ENCODE peak calls at places on chromosome X, in seven cellular contexts. Q, M, T, Y, L, H and O are unnamed samples.

GRCh38 chrX:48465336-48465933 is 4.6 kb downstream of the SLC38A5 start:
- DNase-seq in M (peak), H (no peak), T (no peak), Q (no peak), Y (no peak), L (no peak), O (no peak)

GRCh38 chrX:45372151-45372550 is 171.5 kb upstream of the DIPK2B start:
- DNase-seq in Q (no peak), T (no peak), Y (no peak), L (no peak), M (no peak), H (no peak), O (no peak)

GRCh38 chrX:17595456-17596035 is 141.7 kb upstream of the SCML1 start:
- DNase-seq in T (no peak), L (no peak), Q (no peak), Y (no peak), H (no peak), M (no peak), O (no peak)

GRCh38 chrX:40065291-40066046 is 32.3 kb downstream of the BCOR start:
- DNase-seq in H (no peak), Q (no peak), T (no peak), M (no peak), L (no peak), Y (no peak), O (no peak)

GRCh38 chrX:2595258-2595657 is 94.5 kb upstream of the DHRSX start:
- DNase-seq in L (no peak), Q (no peak), Y (no peak), M (no peak), T (no peak), H (no peak), O (no peak)

GRCh38 chrX:64230123-64230970 is at the start of gene ASB12:
- DNase-seq in Q (no peak), H (no peak), M (no peak), L (peak), T (no peak), Y (no peak), O (no peak)

GRCh38 chrX:54359408-54359807 is 1.6 kb upstream of the WNK3 start:
- DNase-seq in H (no peak), Q (no peak), L (no peak), Y (no peak), M (no peak), T (no peak), O (no peak)

GRCh38 chrX:154458116-154458953 is at the start of gene PLXNA3:
- DNase-seq in H (no peak), L (peak), T (peak), Q (no peak), M (peak), Y (no peak), O (no peak)

GRCh38 chrX:16587776-16588175 is 62.2 kb upstream of the S100G start:
- DNase-seq in Q (no peak), T (no peak), H (no peak), L (no peak), M (no peak), Y (no peak), O (no peak)

GRCh38 chrX:136215559-136215958 is 35.6 kb downstream of the MAP7D3 start:
- DNase-seq in L (no peak), M (no peak), Q (no peak), Y (no peak), T (no peak), H (no peak), O (no peak)

GRCh38 chrX:102934624-102935023 is 2.4 kb upstream of the RAB40AL start:
- DNase-seq in Y (no peak), H (peak), M (peak), T (peak), L (peak), Q (no peak), O (peak)

GRCh38 chrX:150486011-150486410 is 82.4 kb upstream of the MTM1 start:
- DNase-seq in H (peak), Y (peak), T (peak), Q (no peak), L (peak), M (peak), O (no peak)

GRCh38 chrX:154546354-154547244 is at the start of gene G6PD:
- DNase-seq in Q (no peak), T (peak), Y (peak), H (peak), L (peak), M (peak), O (no peak)

GRCh38 chrX:153476628-153477027 is 6.3 kb upstream of the HAUS7 start:
- DNase-seq in Y (no peak), L (no peak), T (no peak), H (no peak), M (peak), Q (no peak), O (no peak)

GRCh38 chrX:149568701-149569296 is 18.5 kb downstream of the MAGEA9B start:
- DNase-seq in Q (no peak), H (no peak), T (no peak), Y (no peak), L (no peak), M (no peak), O (no peak)

GRCh38 chrX:144379156-144379555 is 495.3 kb downstream of the UBE2NL start:
- DNase-seq in H (no peak), Q (no peak), L (no peak), M (no peak), T (no peak), Y (no peak), O (no peak)

GRCh38 chrX:115494133-115494532 is 66.8 kb upstream of the PLS3 start:
- DNase-seq in M (no peak), Q (no peak), H (peak), L (no peak), T (no peak), Y (no peak), O (no peak)

GRCh38 chrX:8913665-8914409 is 112.7 kb upstream of the FAM9A start:
- DNase-seq in Q (no peak), T (no peak), M (no peak), H (no peak), Y (no peak), L (no peak), O (no peak)

GRCh38 chrX:147376601-147377387 is 534.9 kb upstream of the FMR1 start:
- DNase-seq in M (no peak), Y (no peak), L (no peak), Q (no peak), T (no peak), H (no peak), O (peak)

GRCh38 chrX:85851418-85851817 is 195.9 kb downstream of the CHM start:
- DNase-seq in M (peak), L (peak), H (peak), Q (no peak), Y (peak), T (peak), O (no peak)

GRCh38 chrX:17706676-17707075 is 30.6 kb upstream of the SCML1 start:
- DNase-seq in Q (no peak), M (no peak), H (peak), L (no peak), Y (no peak), T (no peak), O (no peak)

GRCh38 chrX:8607326-8607725 is 124.6 kb downstream of the ANOS1 start:
- DNase-seq in T (no peak), Y (no peak), Q (no peak), L (no peak), M (no peak), H (no peak), O (no peak)

GRCh38 chrX:139881130-139881529 is 51.7 kb downstream of the ATP11C start:
- DNase-seq in Y (peak), H (no peak), T (peak), M (peak), L (no peak), Q (no peak), O (no peak)

GRCh38 chrX:115966920-115967319 is 203.6 kb upstream of the AGTR2 start:
- DNase-seq in L (no peak), Y (no peak), H (no peak), M (peak), T (no peak), Q (no peak), O (no peak)

GRCh38 chrX:131675596-131676194 is 131.8 kb downstream of the OR13H1 start:
- DNase-seq in H (peak), L (no peak), Y (peak), Q (no peak), M (peak), T (peak), O (no peak)

GRCh38 chrX:7927259-7928167 is at the start of gene PNPLA4:
- DNase-seq in Y (peak), L (peak), H (peak), M (peak), T (peak), Q (peak), O (peak)

GRCh38 chrX:64093761-64094160 is 111.7 kb downstream of the AMER1 start:
- DNase-seq in T (no peak), L (no peak), H (no peak), Y (no peak), M (peak), Q (no peak), O (peak)

GRCh38 chrX:37746268-37746931 is 33.5 kb upstream of the CYBB start:
- DNase-seq in T (no peak), M (no peak), H (no peak), Y (no peak), L (no peak), Q (peak), O (no peak)

GRCh38 chrX:21813612-21814368 is 25.6 kb upstream of the MBTPS2 start:
- DNase-seq in H (no peak), M (no peak), T (no peak), Y (no peak), L (no peak), Q (no peak), O (no peak)
- TF ChIP-seq YY1 in H (no peak), M (no peak), T (no peak), Y (no peak), L (no peak), Q (no peak), O (no peak)

GRCh38 chrX:10576777-10577444 is 43.5 kb downstream of the MID1 start:
- DNase-seq in L (no peak), T (no peak), M (no peak), Q (no peak), Y (no peak), H (no peak), O (no peak)
- H3K4me3 ChIP-seq in L (no peak), T (no peak), M (no peak), Q (no peak), Y (no peak), H (no peak), O (no peak)

GRCh38 chrX:129576539-129576938 is 36.5 kb downstream of the OCRL start:
- DNase-seq in Q (no peak), M (no peak), T (no peak), L (no peak), H (no peak), Y (no peak), O (no peak)
- TF ChIP-seq YY1 in Q (no peak), M (no peak), T (no peak), L (no peak), H (no peak), Y (no peak), O (no peak)

GRCh38 chrX:56802921-56803848 is 74.1 kb downstream of the NBDY start:
- DNase-seq in L (peak), Q (peak), T (peak), H (peak), Y (no peak), M (peak), O (peak)
- H3K4me3 ChIP-seq in L (peak), Q (peak), T (no peak), H (peak), Y (no peak), M (peak), O (no peak)

DNA sequence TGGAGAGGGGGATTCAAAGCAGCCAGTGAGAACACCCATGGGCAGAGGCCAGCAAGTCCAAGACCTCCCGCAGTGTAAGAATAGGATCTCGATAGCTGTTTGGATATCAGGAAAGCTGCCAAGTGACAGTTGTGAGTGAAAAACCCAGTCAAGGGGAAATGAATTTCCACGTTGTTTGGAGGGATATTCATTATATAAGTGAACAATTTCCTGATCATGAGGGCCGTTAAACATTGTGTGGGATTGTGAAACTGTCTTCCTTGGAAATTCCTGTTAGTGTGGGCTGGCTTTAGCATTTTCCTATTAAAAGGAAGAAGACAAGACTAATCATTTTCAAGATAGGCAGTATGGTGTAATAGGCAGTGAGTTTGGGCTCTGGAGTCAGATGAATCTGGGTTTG is 15.0 kb downstream of the CLDN2 start:
- DNase-seq in M (no peak), L (no peak), Q (no peak), H (no peak), T (no peak), Y (no peak), O (no peak)
- TF ChIP-seq YY1 in M (no peak), L (no peak), Q (no peak), H (no peak), T (no peak), Y (no peak), O (no peak)